ENCODE peak calls at places on chromosomes 3 and 15, in five cellular contexts. One of them, this sample, is unnamed.

GRCh38 chr15:80911821-80912220 is 77.8 kb downstream of the MESD start:
- DNase-seq in tibial nerve: no peak
- DNase-seq in psoas muscle: no peak
- DNase-seq in mesothelial cell of epicardium: no peak
- DNase-seq in cardiac muscle cell: no peak
- DNase-seq in this sample: no peak

GRCh38 chr15:78506971-78507830 is at the start of gene HYKK:
- DNase-seq in tibial nerve: peak
- DNase-seq in psoas muscle: peak
- DNase-seq in mesothelial cell of epicardium: peak
- DNase-seq in cardiac muscle cell: peak
- DNase-seq in this sample: peak

GRCh38 chr3:86990171-86990733 is 697 bp downstream of the VGLL3 start:
- DNase-seq in tibial nerve: no peak
- DNase-seq in psoas muscle: peak
- DNase-seq in mesothelial cell of epicardium: peak
- DNase-seq in cardiac muscle cell: no peak
- DNase-seq in this sample: peak

GRCh38 chr15:80241508-80241907 is 10.5 kb downstream of the CTXND1 start:
- DNase-seq in tibial nerve: no peak
- DNase-seq in psoas muscle: no peak
- DNase-seq in mesothelial cell of epicardium: no peak
- DNase-seq in cardiac muscle cell: no peak
- DNase-seq in this sample: no peak

GRCh38 chr3:8891774-8892173 is 71.5 kb downstream of the RAD18 start:
- DNase-seq in tibial nerve: no peak
- DNase-seq in psoas muscle: no peak
- DNase-seq in mesothelial cell of epicardium: no peak
- DNase-seq in cardiac muscle cell: no peak
- DNase-seq in this sample: no peak

GRCh38 chr15:56342653-56343052 is 22.6 kb upstream of the TEX9 start:
- DNase-seq in tibial nerve: no peak
- DNase-seq in psoas muscle: no peak
- DNase-seq in mesothelial cell of epicardium: no peak
- DNase-seq in cardiac muscle cell: peak
- DNase-seq in this sample: no peak

GRCh38 chr15:68642491-68642845 is 63.7 kb downstream of the CORO2B start:
- DNase-seq in tibial nerve: no peak
- DNase-seq in psoas muscle: no peak
- DNase-seq in mesothelial cell of epicardium: peak
- DNase-seq in cardiac muscle cell: no peak
- DNase-seq in this sample: no peak

GRCh38 chr3:153595186-153595815 is 433.3 kb downstream of the RAP2B start:
- DNase-seq in tibial nerve: no peak
- DNase-seq in psoas muscle: no peak
- DNase-seq in mesothelial cell of epicardium: no peak
- DNase-seq in cardiac muscle cell: peak
- DNase-seq in this sample: peak

GRCh38 chr3:131007782-131008181 is 18.8 kb downstream of the ASTE1 start:
- DNase-seq in tibial nerve: no peak
- DNase-seq in psoas muscle: no peak
- DNase-seq in mesothelial cell of epicardium: no peak
- DNase-seq in cardiac muscle cell: peak
- DNase-seq in this sample: no peak

GRCh38 chr3:167032267-167032876 is 347.7 kb downstream of the ZBBX start:
- DNase-seq in tibial nerve: no peak
- DNase-seq in psoas muscle: no peak
- DNase-seq in mesothelial cell of epicardium: no peak
- DNase-seq in cardiac muscle cell: peak
- DNase-seq in this sample: no peak

GRCh38 chr3:192834428-192834827 is 83.2 kb downstream of the MB21D2 start:
- DNase-seq in tibial nerve: no peak
- DNase-seq in psoas muscle: no peak
- DNase-seq in mesothelial cell of epicardium: no peak
- DNase-seq in cardiac muscle cell: no peak
- DNase-seq in this sample: no peak

GRCh38 chr15:79682285-79682684 is 214.5 kb downstream of the MTHFS start:
- DNase-seq in tibial nerve: no peak
- DNase-seq in psoas muscle: peak
- DNase-seq in mesothelial cell of epicardium: peak
- DNase-seq in cardiac muscle cell: peak
- DNase-seq in this sample: no peak

GRCh38 chr3:22729212-22729611 is 473.9 kb upstream of the UBE2E2 start:
- DNase-seq in tibial nerve: no peak
- DNase-seq in psoas muscle: no peak
- DNase-seq in mesothelial cell of epicardium: no peak
- DNase-seq in cardiac muscle cell: no peak
- DNase-seq in this sample: no peak

GRCh38 chr3:172089250-172089649 is 49.9 kb downstream of the FNDC3B start:
- DNase-seq in tibial nerve: no peak
- DNase-seq in psoas muscle: no peak
- DNase-seq in mesothelial cell of epicardium: no peak
- DNase-seq in cardiac muscle cell: peak
- DNase-seq in this sample: no peak

GRCh38 chr3:31275038-31275562 is 257.6 kb upstream of the STT3B start:
- DNase-seq in tibial nerve: peak
- DNase-seq in psoas muscle: no peak
- DNase-seq in mesothelial cell of epicardium: no peak
- DNase-seq in cardiac muscle cell: peak
- DNase-seq in this sample: no peak

GRCh38 chr3:179292440-179292839 is 30.4 kb upstream of the ZNF639 start:
- DNase-seq in tibial nerve: no peak
- DNase-seq in psoas muscle: no peak
- DNase-seq in mesothelial cell of epicardium: no peak
- DNase-seq in cardiac muscle cell: no peak
- DNase-seq in this sample: no peak

DNA sequence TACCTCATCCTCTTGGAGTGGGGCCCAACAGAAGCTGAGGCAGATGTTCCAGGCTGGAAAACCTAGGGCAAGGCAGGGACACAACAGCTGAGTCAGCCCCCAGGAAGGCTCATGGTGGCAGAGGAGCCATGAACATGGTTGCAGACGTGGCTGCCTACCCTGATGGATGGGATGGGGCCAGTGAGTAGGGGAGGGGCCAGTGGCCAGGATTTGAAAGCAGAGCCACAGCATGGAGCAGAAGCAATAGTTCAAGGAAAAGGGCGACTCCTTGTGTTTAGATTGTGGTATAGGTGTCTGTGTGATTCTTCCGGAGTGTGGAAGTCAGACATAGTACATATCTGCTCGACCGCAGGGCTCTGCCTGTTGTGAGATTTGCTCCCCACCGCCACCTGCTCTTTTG is 24.2 kb downstream of the PXYLP1 start:
- DNase-seq in tibial nerve: no peak
- DNase-seq in psoas muscle: no peak
- DNase-seq in mesothelial cell of epicardium: no peak
- DNase-seq in cardiac muscle cell: peak
- DNase-seq in this sample: no peak
- TF ChIP-seq CTCF in tibial nerve: no peak
- TF ChIP-seq CTCF in psoas muscle: peak
- TF ChIP-seq CTCF in mesothelial cell of epicardium: no peak
- TF ChIP-seq CTCF in cardiac muscle cell: peak
- TF ChIP-seq CTCF in this sample: peak

DNA sequence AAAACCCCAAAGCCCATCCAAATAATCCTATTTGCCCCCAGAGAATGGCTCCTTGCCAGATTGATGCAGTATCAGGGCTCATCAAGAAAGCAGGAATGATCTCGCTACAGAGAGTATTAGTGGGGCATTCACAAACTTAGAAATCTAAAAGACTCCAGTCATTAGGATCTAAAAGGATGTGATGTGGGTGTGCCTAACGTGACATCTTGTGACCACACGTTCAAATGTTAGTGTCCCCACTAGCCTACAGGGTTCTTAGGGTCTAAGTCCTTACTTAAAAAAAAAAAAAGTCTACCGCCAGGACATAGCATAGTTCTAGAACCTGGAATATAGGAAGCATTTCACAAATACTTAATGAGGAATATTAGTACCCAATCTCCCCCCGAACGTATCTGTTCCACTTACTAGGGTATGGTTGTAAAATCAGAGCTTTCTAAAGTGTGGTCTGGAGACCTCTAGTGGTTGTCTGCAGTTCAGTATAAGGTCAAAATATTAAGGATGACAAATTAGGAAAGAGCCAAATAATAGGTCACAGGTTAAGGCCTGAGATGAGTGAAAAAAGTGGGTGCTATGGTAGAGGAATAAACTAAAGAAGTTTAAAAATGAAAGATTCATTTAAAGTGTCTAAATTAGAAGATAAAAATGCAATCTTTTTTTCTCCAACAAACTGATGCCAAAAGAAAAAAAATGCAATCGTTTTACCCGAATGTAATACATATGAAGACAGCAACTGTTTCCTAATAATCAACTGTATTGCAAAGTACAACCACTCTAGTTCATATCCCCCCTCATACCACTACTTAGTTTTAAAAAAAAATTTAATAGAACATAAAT is 4.2 kb upstream of the CHRM5 start:
- DNase-seq in tibial nerve: no peak
- DNase-seq in psoas muscle: no peak
- DNase-seq in mesothelial cell of epicardium: no peak
- DNase-seq in cardiac muscle cell: peak
- DNase-seq in this sample: peak
- TF ChIP-seq CTCF in tibial nerve: peak
- TF ChIP-seq CTCF in psoas muscle: peak
- TF ChIP-seq CTCF in mesothelial cell of epicardium: no peak
- TF ChIP-seq CTCF in cardiac muscle cell: peak
- TF ChIP-seq CTCF in this sample: peak

GRCh38 chr3:159130108-159130507 is 328.3 kb downstream of the MFSD1 start:
- DNase-seq in tibial nerve: no peak
- DNase-seq in psoas muscle: no peak
- DNase-seq in mesothelial cell of epicardium: no peak
- DNase-seq in cardiac muscle cell: peak
- DNase-seq in this sample: no peak
- TF ChIP-seq CTCF in tibial nerve: no peak
- TF ChIP-seq CTCF in psoas muscle: no peak
- TF ChIP-seq CTCF in mesothelial cell of epicardium: no peak
- TF ChIP-seq CTCF in cardiac muscle cell: peak
- TF ChIP-seq CTCF in this sample: peak

GRCh38 chr3:148083501-148084267 is 614.0 kb upstream of the AGTR1 start:
- DNase-seq in tibial nerve: no peak
- DNase-seq in psoas muscle: no peak
- DNase-seq in mesothelial cell of epicardium: no peak
- DNase-seq in cardiac muscle cell: no peak
- DNase-seq in this sample: no peak
- TF ChIP-seq CTCF in tibial nerve: no peak
- TF ChIP-seq CTCF in psoas muscle: no peak
- TF ChIP-seq CTCF in mesothelial cell of epicardium: no peak
- TF ChIP-seq CTCF in cardiac muscle cell: no peak
- TF ChIP-seq CTCF in this sample: no peak

DNA sequence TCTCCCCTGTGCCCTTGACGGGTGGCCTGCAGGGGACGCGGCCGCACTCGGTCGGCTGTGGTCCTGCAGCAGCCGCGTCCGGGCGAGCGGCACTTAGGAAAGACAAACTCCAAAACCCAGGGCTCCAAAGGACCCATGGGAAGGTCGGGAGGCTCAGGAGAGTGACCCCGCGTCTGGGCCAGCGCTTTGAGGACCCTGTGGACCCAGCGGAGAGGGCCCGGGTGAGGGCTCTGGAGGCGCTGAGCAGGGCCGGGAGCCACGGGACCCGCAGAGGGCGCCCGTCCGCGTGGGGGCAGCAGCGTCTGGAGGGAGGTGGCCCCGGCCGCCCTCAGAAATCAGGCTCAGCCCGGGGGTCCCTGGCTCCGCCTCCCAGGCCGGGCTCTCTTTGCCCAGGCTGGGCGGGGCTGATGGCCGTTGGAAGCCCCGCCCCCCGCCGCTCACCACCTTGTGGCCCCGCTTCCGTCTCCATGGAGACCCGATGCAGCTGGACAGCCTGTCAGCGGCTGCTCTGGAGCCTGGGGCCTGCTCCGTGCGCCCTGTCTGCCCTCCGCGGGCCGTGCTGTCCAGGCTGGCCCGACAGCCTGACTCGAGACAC is 34.6 kb upstream of the RPL32 start:
- DNase-seq in tibial nerve: no peak
- DNase-seq in psoas muscle: peak
- DNase-seq in mesothelial cell of epicardium: peak
- DNase-seq in cardiac muscle cell: peak
- DNase-seq in this sample: no peak
- TF ChIP-seq CTCF in tibial nerve: no peak
- TF ChIP-seq CTCF in psoas muscle: peak
- TF ChIP-seq CTCF in mesothelial cell of epicardium: no peak
- TF ChIP-seq CTCF in cardiac muscle cell: peak
- TF ChIP-seq CTCF in this sample: peak

GRCh38 chr15:58246041-58246440 is 107.9 kb downstream of the AQP9 start:
- DNase-seq in tibial nerve: no peak
- DNase-seq in psoas muscle: no peak
- DNase-seq in mesothelial cell of epicardium: no peak
- DNase-seq in cardiac muscle cell: no peak
- DNase-seq in this sample: no peak
- TF ChIP-seq CTCF in tibial nerve: no peak
- TF ChIP-seq CTCF in psoas muscle: no peak
- TF ChIP-seq CTCF in mesothelial cell of epicardium: no peak
- TF ChIP-seq CTCF in cardiac muscle cell: no peak
- TF ChIP-seq CTCF in this sample: no peak

DNA sequence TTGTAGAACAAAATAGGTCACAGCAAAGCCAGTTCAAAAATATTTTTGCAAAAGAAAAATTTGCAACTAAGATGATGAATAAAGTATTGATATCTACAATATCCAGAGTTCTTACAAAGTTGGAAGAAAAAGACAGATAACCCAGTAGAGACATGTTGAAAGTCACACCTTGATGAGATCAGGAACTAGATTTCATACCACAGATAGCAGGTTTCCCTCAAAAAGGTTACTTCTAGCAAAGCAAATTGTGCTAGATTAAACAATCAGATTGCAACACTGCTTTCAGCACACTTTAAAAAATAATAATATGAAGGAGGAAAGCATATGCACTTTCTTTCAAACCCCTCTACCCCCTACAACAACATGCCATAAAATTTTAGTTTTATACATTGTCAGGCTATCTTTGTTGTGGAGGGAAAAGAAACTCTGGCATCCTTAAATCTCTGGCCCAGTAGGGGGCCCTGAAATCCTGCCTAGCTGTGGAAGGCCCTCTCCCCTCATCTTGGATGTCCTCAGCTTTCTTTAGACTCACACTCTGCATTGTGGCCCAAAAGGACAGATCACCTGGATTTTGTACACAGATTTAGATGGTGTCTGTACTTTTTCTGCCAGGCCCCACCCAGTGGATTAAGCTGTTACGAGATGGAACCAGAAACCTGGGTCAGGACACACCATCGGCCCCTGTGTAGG is 50.9 kb downstream of the CCR3 start:
- DNase-seq in tibial nerve: no peak
- DNase-seq in psoas muscle: no peak
- DNase-seq in mesothelial cell of epicardium: no peak
- DNase-seq in cardiac muscle cell: no peak
- DNase-seq in this sample: peak
- TF ChIP-seq CTCF in tibial nerve: no peak
- TF ChIP-seq CTCF in psoas muscle: no peak
- TF ChIP-seq CTCF in mesothelial cell of epicardium: no peak
- TF ChIP-seq CTCF in cardiac muscle cell: no peak
- TF ChIP-seq CTCF in this sample: peak

DNA sequence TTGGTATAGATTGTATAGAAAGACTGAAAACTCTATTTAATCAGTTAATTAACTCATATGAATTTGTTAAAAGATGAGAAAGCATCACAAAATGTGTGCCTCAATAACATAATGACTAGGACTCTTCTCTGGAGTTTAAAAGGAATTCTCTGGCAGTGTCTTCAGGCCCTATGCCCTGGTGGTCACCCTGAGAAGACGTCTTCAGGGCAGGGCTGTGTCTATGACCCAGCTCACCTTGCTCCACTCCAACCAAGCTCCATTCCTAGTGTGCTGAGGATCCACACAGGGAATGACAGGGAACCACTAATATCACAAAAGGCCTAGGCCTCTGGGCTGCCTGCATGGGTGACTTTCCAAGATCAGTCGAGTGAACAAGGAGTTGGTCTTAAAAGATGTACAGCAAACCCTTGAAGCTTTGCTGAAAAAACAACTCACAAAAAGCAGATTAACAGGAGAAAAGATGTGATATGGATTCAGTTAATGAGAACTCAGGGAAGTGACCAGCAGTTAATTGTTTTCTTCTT is 156.6 kb downstream of the SNRK start:
- DNase-seq in tibial nerve: no peak
- DNase-seq in psoas muscle: no peak
- DNase-seq in mesothelial cell of epicardium: no peak
- DNase-seq in cardiac muscle cell: no peak
- DNase-seq in this sample: no peak
- TF ChIP-seq CTCF in tibial nerve: no peak
- TF ChIP-seq CTCF in psoas muscle: no peak
- TF ChIP-seq CTCF in mesothelial cell of epicardium: no peak
- TF ChIP-seq CTCF in cardiac muscle cell: no peak
- TF ChIP-seq CTCF in this sample: no peak

This sample was measured in GM13977.